ENCODE peak calls at places on chromosomes 13 and 19, in four cellular contexts. One of them, this sample, is unnamed. For H3K4me1, the result is how much of the 10 kb centered on the place peaks cover.

GRCh38 chr13:99998261-99998660 is 16.7 kb downstream of the ZIC2 start:
- DNase-seq in HCT116: no peak
- DNase-seq in GM23338: no peak
- DNase-seq in SK-N-SH: no peak
- DNase-seq in this sample: no peak

GRCh38 chr13:71979616-71980015 is 112.6 kb upstream of the DACH1 start:
- DNase-seq in SK-N-SH: no peak
- DNase-seq in GM23338: peak
- DNase-seq in HCT116: peak
- DNase-seq in this sample: no peak

GRCh38 chr13:112956516-112957294 is 12.3 kb upstream of the MCF2L start:
- DNase-seq in HCT116: no peak
- DNase-seq in GM23338: no peak
- DNase-seq in SK-N-SH: no peak
- DNase-seq in this sample: peak

GRCh38 chr13:28753208-28753892 is 34.6 kb upstream of the SLC46A3 start:
- DNase-seq in GM23338: peak
- DNase-seq in SK-N-SH: no peak
- DNase-seq in HCT116: peak
- DNase-seq in this sample: peak

GRCh38 chr19:2546128-2547032 is 70.5 kb downstream of the GADD45B start:
- DNase-seq in HCT116: no peak
- DNase-seq in GM23338: peak
- DNase-seq in SK-N-SH: no peak
- DNase-seq in this sample: peak

GRCh38 chr13:98784666-98785065 is 32.2 kb upstream of the SLC15A1 start:
- DNase-seq in SK-N-SH: no peak
- DNase-seq in HCT116: no peak
- DNase-seq in GM23338: no peak
- DNase-seq in this sample: peak

GRCh38 chr13:99191900-99192399 is 8.7 kb upstream of the UBAC2 start:
- DNase-seq in GM23338: no peak
- DNase-seq in SK-N-SH: no peak
- DNase-seq in HCT116: no peak
- DNase-seq in this sample: peak

GRCh38 chr13:111209613-111210012 is 94.5 kb downstream of the ARHGEF7 start:
- DNase-seq in HCT116: no peak
- DNase-seq in GM23338: no peak
- DNase-seq in SK-N-SH: no peak
- DNase-seq in this sample: no peak

GRCh38 chr13:30968734-30969335 is 36.4 kb downstream of the TEX26 start:
- DNase-seq in HCT116: no peak
- DNase-seq in GM23338: no peak
- DNase-seq in SK-N-SH: no peak
- DNase-seq in this sample: no peak

GRCh38 chr13:73220966-73221720 is 162.3 kb downstream of the KLF5 start:
- DNase-seq in HCT116: no peak
- DNase-seq in SK-N-SH: no peak
- DNase-seq in GM23338: no peak
- DNase-seq in this sample: peak

GRCh38 chr19:44587863-44588752 is 25.3 kb upstream of the IGSF23 start:
- DNase-seq in GM23338: no peak
- DNase-seq in HCT116: peak
- DNase-seq in SK-N-SH: no peak
- DNase-seq in this sample: no peak

GRCh38 chr13:51105046-51105445 is 6.0 kb downstream of the C13orf42 start:
- DNase-seq in HCT116: no peak
- DNase-seq in SK-N-SH: no peak
- DNase-seq in GM23338: no peak
- DNase-seq in this sample: no peak

GRCh38 chr13:93450226-93450625 is 223.6 kb downstream of the GPC6 start:
- DNase-seq in HCT116: no peak
- DNase-seq in SK-N-SH: peak
- DNase-seq in GM23338: no peak
- DNase-seq in this sample: no peak

GRCh38 chr19:6215701-6216235 is 64.0 kb downstream of the MLLT1 start:
- DNase-seq in GM23338: no peak
- DNase-seq in SK-N-SH: peak
- DNase-seq in HCT116: no peak
- DNase-seq in this sample: no peak

GRCh38 chr19:33514885-33515485 is 6.6 kb downstream of the PEPD start:
- DNase-seq in SK-N-SH: no peak
- DNase-seq in GM23338: no peak
- DNase-seq in HCT116: no peak
- DNase-seq in this sample: peak

GRCh38 chr13:29934531-29935308 is 84.3 kb upstream of the UBL3 start:
- DNase-seq in HCT116: no peak
- DNase-seq in GM23338: no peak
- DNase-seq in SK-N-SH: no peak
- DNase-seq in this sample: no peak

GRCh38 chr19:44737238-44738160 is 11.0 kb upstream of the BCL3 start:
- DNase-seq in HCT116: no peak
- DNase-seq in SK-N-SH: no peak
- DNase-seq in GM23338: no peak
- DNase-seq in this sample: peak

GRCh38 chr13:46578590-46578975 is 25.6 kb downstream of the LRCH1 start:
- DNase-seq in HCT116: no peak
- DNase-seq in GM23338: no peak
- DNase-seq in SK-N-SH: no peak
- DNase-seq in this sample: no peak

GRCh38 chr19:29503785-29504184 is 22.0 kb upstream of the VSTM2B start:
- DNase-seq in HCT116: no peak
- DNase-seq in GM23338: no peak
- DNase-seq in SK-N-SH: no peak
- DNase-seq in this sample: no peak

GRCh38 chr13:95246292-95247082 is 54.8 kb downstream of the ABCC4 start:
- DNase-seq in HCT116: no peak
- DNase-seq in GM23338: no peak
- DNase-seq in SK-N-SH: no peak
- DNase-seq in this sample: no peak

GRCh38 chr19:15025237-15025636 is 24.0 kb upstream of the CASP14 start:
- DNase-seq in GM23338: peak
- DNase-seq in SK-N-SH: peak
- DNase-seq in HCT116: no peak
- DNase-seq in this sample: no peak

GRCh38 chr19:13053761-13054604 is 48.7 kb downstream of the LYL1 start:
- DNase-seq in GM23338: peak
- DNase-seq in HCT116: peak
- DNase-seq in SK-N-SH: peak
- DNase-seq in this sample: peak

GRCh38 chr19:2250765-2251576 is 1.8 kb downstream of the AMH start:
- DNase-seq in GM23338: peak
- DNase-seq in HCT116: no peak
- DNase-seq in SK-N-SH: peak
- DNase-seq in this sample: no peak

GRCh38 chr19:48362716-48363499 is 832 bp downstream of the TMEM143 start:
- DNase-seq in HCT116: peak
- DNase-seq in SK-N-SH: peak
- DNase-seq in GM23338: peak
- DNase-seq in this sample: peak
- TF ChIP-seq POLR2AphosphoS5 in HCT116: peak
- TF ChIP-seq POLR2AphosphoS5 in SK-N-SH: peak
- TF ChIP-seq POLR2AphosphoS5 in GM23338: peak
- TF ChIP-seq POLR2AphosphoS5 in this sample: peak

DNA sequence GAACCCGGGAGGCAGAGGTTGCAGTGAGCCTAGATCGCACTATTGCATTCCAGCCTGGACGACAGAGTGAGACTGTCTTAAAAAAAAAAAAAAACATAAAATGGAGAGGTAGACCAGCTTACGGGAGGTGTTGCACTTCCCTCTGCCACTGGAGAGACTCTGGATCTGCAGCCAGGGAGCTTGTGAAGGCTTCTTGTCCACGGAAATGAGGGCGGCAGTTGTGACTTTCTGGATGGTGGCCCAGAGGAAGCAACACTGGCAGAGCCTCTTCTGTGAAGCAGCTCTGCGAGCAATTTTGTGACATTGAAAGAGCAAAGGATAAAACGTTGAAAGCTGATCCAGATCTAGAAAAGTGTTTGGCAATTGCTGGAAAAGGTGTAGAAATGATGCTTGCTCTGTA is 10.4 kb downstream of the SPINT2 start:
- DNase-seq in SK-N-SH: no peak
- DNase-seq in GM23338: no peak
- DNase-seq in HCT116: no peak
- DNase-seq in this sample: peak
- H3K4me1 ChIP-seq in SK-N-SH: under half
- H3K4me1 ChIP-seq in GM23338: under half
- H3K4me1 ChIP-seq in HCT116: under half
- H3K4me1 ChIP-seq in this sample: under half

GRCh38 chr19:41877916-41878905 is 1.1 kb downstream of the CD79A start:
- DNase-seq in HCT116: no peak
- DNase-seq in SK-N-SH: no peak
- DNase-seq in GM23338: no peak
- DNase-seq in this sample: peak

GRCh38 chr19:41879670-41880328 is 2.7 kb downstream of the CD79A start:
- DNase-seq in SK-N-SH: no peak
- DNase-seq in HCT116: no peak
- DNase-seq in GM23338: no peak
- DNase-seq in this sample: no peak

GRCh38 chr19:41879080-41879479 is 2.0 kb downstream of the CD79A start:
- DNase-seq in HCT116: no peak
- DNase-seq in GM23338: no peak
- DNase-seq in SK-N-SH: no peak
- DNase-seq in this sample: no peak

GRCh38 chr19:41877490-41877876 is 404 bp downstream of the CD79A start:
- DNase-seq in HCT116: no peak
- DNase-seq in GM23338: no peak
- DNase-seq in SK-N-SH: no peak
- DNase-seq in this sample: peak

GRCh38 chr19:41876847-41877489 is at the start of gene CD79A:
- DNase-seq in GM23338: no peak
- DNase-seq in SK-N-SH: no peak
- DNase-seq in HCT116: no peak
- DNase-seq in this sample: peak
- TF ChIP-seq POLR2AphosphoS5 in GM23338: no peak
- TF ChIP-seq POLR2AphosphoS5 in SK-N-SH: no peak
- TF ChIP-seq POLR2AphosphoS5 in HCT116: no peak
- TF ChIP-seq POLR2AphosphoS5 in this sample: no peak

DNA sequence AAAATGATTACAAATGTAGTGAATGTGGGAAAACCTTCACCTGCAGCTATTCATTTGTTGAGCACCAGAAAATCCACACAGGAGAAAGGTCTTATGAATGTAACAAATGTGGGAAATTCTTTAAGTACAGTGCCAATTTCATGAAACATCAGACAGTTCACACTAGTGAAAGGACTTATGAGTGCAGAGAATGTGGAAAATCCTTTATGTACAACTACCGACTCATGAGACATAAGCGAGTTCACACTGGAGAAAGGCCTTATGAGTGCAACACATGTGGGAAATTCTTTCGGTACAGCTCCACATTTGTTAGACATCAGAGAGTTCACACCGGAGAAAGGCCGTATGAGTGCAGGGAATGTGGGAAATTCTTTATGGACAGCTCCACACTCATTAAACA is 9.2 kb downstream of the ZNF548 start:
- DNase-seq in SK-N-SH: no peak
- DNase-seq in GM23338: no peak
- DNase-seq in HCT116: no peak
- DNase-seq in this sample: no peak
- H3K4me1 ChIP-seq in SK-N-SH: under half
- H3K4me1 ChIP-seq in GM23338: under half
- H3K4me1 ChIP-seq in HCT116: under half
- H3K4me1 ChIP-seq in this sample: under half

GRCh38 chr13:40993119-40993518 is 26.0 kb downstream of the ELF1 start:
- DNase-seq in HCT116: no peak
- DNase-seq in SK-N-SH: no peak
- DNase-seq in GM23338: peak
- DNase-seq in this sample: peak
- TF ChIP-seq POLR2AphosphoS5 in HCT116: no peak
- TF ChIP-seq POLR2AphosphoS5 in SK-N-SH: no peak
- TF ChIP-seq POLR2AphosphoS5 in GM23338: no peak
- TF ChIP-seq POLR2AphosphoS5 in this sample: no peak

DNA sequence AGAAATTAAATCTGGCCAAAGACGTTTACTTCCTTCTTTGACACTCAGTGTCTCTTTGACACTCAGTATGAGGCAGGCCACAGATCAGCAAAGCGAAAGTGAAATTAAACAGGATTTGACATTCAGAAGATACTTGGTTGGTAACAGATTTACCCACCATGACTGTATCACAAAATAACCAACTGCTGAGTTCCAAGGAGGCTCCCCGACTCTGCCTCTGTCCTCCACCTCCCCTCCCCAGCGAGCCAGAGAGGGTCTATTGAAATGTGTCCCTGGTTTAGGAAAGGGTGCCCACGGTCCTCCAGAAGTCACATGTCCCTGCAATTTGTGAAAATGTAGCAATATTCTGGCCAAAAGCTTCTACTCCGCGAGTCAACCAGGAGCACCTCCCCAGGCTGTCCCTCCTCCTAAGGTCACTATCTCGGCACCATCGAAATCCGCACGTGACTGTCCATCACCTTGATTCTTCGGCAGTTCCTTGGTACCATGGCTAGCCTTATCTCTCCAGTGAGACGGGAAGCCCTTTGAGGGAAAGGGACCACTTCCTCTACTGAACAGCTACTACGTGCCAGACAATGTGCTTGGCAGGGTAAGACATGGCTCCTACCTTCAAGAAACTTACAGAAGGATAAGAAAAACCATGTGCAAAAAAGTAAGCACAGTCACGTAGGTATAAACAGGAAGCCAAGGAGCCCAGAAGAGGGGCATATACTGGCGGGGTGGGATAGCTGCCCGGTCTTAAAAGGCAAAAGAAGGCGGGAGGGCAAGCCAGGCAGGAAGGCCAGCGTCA is 1.5 kb downstream of the N4BP2L1 start:
- DNase-seq in GM23338: no peak
- DNase-seq in SK-N-SH: no peak
- DNase-seq in HCT116: no peak
- DNase-seq in this sample: peak
- H3K4me1 ChIP-seq in GM23338: under half
- H3K4me1 ChIP-seq in SK-N-SH: under half
- H3K4me1 ChIP-seq in HCT116: under half
- H3K4me1 ChIP-seq in this sample: under half

GRCh38 chr19:49301165-49301865 is 23.7 kb downstream of the SLC6A16 start:
- DNase-seq in HCT116: peak
- DNase-seq in GM23338: peak
- DNase-seq in SK-N-SH: peak
- DNase-seq in this sample: peak
- TF ChIP-seq POLR2AphosphoS5 in HCT116: no peak
- TF ChIP-seq POLR2AphosphoS5 in GM23338: no peak
- TF ChIP-seq POLR2AphosphoS5 in SK-N-SH: no peak
- TF ChIP-seq POLR2AphosphoS5 in this sample: no peak

DNA sequence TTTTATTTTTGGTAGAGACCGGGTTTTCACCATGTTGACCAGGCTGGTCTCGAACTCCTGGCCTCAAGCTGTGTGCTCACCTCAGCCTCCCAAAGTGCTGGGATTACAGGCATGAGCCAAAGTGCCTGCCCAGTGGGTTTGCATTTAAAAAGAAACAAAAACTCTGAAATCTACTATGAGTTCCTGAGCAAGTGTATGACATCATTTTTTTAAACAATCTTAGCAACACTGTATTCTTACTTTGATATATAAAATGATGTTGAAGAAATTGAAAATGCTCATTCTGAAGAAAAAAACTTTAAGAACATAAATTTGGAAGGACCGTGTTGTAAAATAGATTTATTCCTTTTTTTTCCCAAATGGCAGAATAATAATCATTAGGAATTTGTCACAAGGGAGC is 1199.7 kb downstream of the DIAPH3 start:
- DNase-seq in SK-N-SH: no peak
- DNase-seq in GM23338: no peak
- DNase-seq in HCT116: no peak
- DNase-seq in this sample: no peak
- H3K4me1 ChIP-seq in SK-N-SH: under half
- H3K4me1 ChIP-seq in GM23338: under half
- H3K4me1 ChIP-seq in HCT116: under half
- H3K4me1 ChIP-seq in this sample: under half

GRCh38 chr13:23667750-23668149 is 97.5 kb downstream of the TNFRSF19 start:
- DNase-seq in HCT116: no peak
- DNase-seq in GM23338: peak
- DNase-seq in SK-N-SH: no peak
- DNase-seq in this sample: no peak
- TF ChIP-seq POLR2AphosphoS5 in HCT116: no peak
- TF ChIP-seq POLR2AphosphoS5 in GM23338: no peak
- TF ChIP-seq POLR2AphosphoS5 in SK-N-SH: no peak
- TF ChIP-seq POLR2AphosphoS5 in this sample: no peak

This sample was measured in transverse colon.